ENCODE peak calls at places on chromosome 10, in four cellular contexts. U is CD8-positive, alpha-beta T cell; Q is astrocyte; D is hepatocyte. Z is an unnamed sample.

GRCh38 chr10:114427124-114427852 is 23.0 kb upstream of the AFAP1L2 start:
- DNase-seq in D (no peak), Q (no peak), U (no peak), Z (no peak)

GRCh38 chr10:129345763-129346162 is 121.3 kb upstream of the MGMT start:
- DNase-seq in D (no peak), U (no peak), Q (no peak), Z (no peak)

GRCh38 chr10:79444243-79445119 is 943 bp downstream of the ZCCHC24 start:
- DNase-seq in Q (no peak), D (peak), U (peak), Z (peak)

GRCh38 chr10:119022846-119023552 is 6.5 kb upstream of the NANOS1 start:
- DNase-seq in D (no peak), U (no peak), Q (peak), Z (peak)

GRCh38 chr10:69361303-69361614 is 55.5 kb downstream of the TACR2 start:
- DNase-seq in Q (no peak), U (no peak), D (no peak), Z (no peak)

GRCh38 chr10:93337309-93337721 is 144.8 kb downstream of the MYOF start:
- DNase-seq in D (no peak), Q (no peak), U (no peak), Z (no peak)

GRCh38 chr10:31745612-31746376 is 182.8 kb downstream of the ARHGAP12 start:
- DNase-seq in U (peak), D (no peak), Q (peak), Z (peak)

GRCh38 chr10:1331560-1331959 is 275.4 kb downstream of the WDR37 start:
- DNase-seq in D (no peak), U (no peak), Q (no peak), Z (no peak)

GRCh38 chr10:103197177-103197576 is 4.1 kb upstream of the NT5C2 start:
- DNase-seq in D (peak), Q (peak), U (no peak), Z (peak)

GRCh38 chr10:75425291-75426079 is 5.9 kb upstream of the LRMDA start:
- DNase-seq in U (no peak), Q (no peak), D (no peak), Z (no peak)

GRCh38 chr10:124728071-124728829 is 15.9 kb downstream of the FAM53B start:
- DNase-seq in D (no peak), Q (no peak), U (no peak), Z (no peak)
- H3K27ac ChIP-seq in D (peak), Q (no peak), U (no peak), Z (peak)

DNA sequence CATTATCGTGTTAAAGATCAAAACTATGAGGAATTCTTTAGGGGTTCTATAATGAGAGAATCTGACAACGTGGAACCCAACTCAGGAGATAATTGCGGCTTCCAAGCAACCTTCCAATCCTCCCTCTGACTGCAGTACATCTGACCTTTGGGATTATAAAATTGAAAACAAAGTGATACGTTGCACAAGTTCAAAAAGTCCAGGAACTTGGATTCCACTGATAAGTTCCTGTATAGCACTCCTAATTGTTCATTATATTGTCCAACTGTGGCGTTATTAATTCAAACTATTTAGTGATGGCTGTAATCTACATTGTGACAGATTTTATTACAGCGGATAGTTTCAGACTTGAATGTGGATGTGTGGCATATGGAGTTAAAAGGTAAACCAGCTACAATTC is 15.4 kb downstream of the MALRD1 start:
- DNase-seq in D (no peak), U (no peak), Q (no peak), Z (no peak)
- H3K27ac ChIP-seq in D (no peak), U (no peak), Q (no peak), Z (no peak)

GRCh38 chr10:132631348-132631735 is 93.8 kb downstream of the INPP5A start:
- DNase-seq in D (no peak), U (no peak), Q (peak), Z (no peak)
- H3K27ac ChIP-seq in D (peak), U (no peak), Q (no peak), Z (peak)

DNA sequence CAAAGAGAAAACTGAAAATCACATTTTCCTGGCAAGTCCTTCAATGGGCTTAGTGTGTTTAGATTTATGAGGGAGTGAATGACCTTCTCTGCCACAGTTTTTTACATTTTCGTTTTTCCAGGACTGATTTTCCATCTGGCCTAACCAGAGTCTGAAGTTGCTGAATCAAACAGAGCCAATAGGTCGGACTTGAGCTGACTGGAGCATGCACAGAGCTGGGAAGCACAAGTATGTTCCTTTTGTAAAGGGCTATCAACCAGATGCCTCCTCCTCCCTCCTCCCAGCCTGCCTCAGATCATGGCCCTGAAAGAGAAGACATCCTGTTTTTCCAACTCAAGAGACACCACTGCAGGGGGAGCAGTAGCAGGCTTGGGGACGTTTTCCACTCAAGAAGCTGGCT is 126.0 kb upstream of the ANKRD1 start:
- DNase-seq in Q (peak), U (no peak), D (no peak), Z (no peak)
- H3K27ac ChIP-seq in Q (no peak), U (no peak), D (no peak), Z (no peak)

DNA sequence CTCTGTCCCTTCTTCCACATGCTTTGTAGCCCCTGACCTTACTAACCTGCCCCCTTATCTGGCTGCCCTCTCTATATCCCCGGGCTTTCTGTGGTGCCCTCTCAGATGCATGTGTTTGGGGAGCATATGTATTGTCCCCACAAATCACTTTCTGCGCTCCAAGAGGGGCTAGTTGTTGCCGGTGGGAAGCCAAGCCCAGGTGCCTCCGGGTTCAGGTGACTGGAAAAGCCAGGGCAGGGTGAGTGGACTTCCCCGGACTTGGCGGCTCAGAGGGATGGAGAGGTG is 7.1 kb downstream of the LBX1 start:
- DNase-seq in D (no peak), Q (no peak), U (no peak), Z (no peak)
- H3K27ac ChIP-seq in D (no peak), Q (no peak), U (no peak), Z (no peak)

DNA sequence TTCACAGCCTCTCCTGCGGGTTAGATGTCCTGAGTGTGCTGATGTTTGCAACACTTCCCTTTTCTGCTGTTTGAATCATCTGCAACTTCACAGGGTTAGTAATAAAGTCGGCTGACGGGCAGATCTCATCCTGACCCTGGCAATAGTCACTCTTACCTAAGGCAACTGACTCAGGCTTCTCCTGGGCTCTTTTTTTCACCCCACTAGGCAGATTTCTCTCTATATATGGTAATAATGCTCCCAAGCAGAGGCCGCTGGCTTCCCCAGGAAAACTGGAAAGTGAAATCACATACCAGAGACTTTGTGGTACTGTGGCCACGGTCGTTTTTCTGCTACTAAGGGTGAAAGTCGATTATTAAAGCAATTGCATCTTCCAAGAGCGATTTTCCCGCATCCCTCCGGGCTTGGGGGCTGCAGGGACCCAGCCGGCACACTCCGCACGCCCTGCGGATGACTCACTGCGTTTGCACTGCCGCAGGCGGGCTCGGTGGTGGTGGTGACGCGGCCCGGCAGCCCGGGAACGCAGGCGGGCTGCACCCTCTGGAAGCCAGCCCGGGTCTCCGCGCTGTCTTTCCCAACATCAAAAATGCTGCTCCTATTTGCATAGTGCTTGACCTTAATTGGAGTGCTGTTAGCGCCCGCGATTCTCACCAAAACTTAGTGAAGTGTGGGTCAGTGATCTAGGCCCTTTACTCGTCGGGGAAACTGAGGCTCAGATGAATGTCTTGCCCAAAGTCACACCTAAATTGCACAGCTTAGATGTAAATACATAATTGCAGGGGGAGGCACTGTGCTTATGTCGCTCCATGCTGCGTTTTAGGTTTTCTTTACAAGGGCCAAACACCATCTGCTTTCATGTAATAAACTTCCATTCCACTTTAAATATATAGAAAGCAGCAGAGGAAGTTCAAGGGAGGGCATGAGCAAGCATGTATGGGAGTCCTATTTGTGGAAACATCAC is 47.6 kb upstream of the ITGB1 start:
- DNase-seq in D (peak), Q (peak), U (peak), Z (peak)
- H3K27ac ChIP-seq in D (peak), Q (peak), U (no peak), Z (peak)

Z was measured in RWPE1.